ENCODE peak calls at places on chromosomes 4 and X, in six cellular contexts. P is non-pigmented ciliary epithelial cell; S is breast epithelium; C is caudate nucleus; Y is K562; L is stimulated activated CD8-positive, alpha-beta memory T cell treated with anti-CD3 and anti-CD28 coated beads, Interleukin-7, amount 100 ng/mL, for 24 hours. G is an unnamed sample.

GRCh38 chrX:40104649-40105015 is 6.9 kb upstream of the BCOR start:
- DNase-seq in C (no peak), P (no peak), S (no peak), Y (peak), L (no peak), G (no peak)

GRCh38 chr4:80446248-80446647 is 110.7 kb downstream of the CFAP299 start:
- DNase-seq in Y (no peak), P (no peak), L (no peak), S (no peak), C (no peak), G (no peak)

GRCh38 chr4:37101686-37102085 is 142.9 kb upstream of the NWD2 start:
- DNase-seq in Y (no peak), L (no peak), C (no peak), P (no peak), S (no peak), G (no peak)

GRCh38 chr4:104907074-104907649 is 239.5 kb upstream of the TET2 start:
- DNase-seq in L (no peak), C (no peak), S (no peak), P (no peak), Y (peak), G (no peak)

GRCh38 chr4:139951051-139951450 is 202.9 kb downstream of the MAML3 start:
- DNase-seq in P (peak), Y (no peak), S (peak), C (no peak), L (no peak), G (no peak)

GRCh38 chr4:55707507-55707906 is 71.4 kb upstream of the NMU start:
- DNase-seq in L (no peak), Y (peak), S (no peak), P (no peak), C (no peak), G (no peak)

GRCh38 chr4:122152699-122153328 is 683 bp downstream of the BLTP1 start:
- DNase-seq in C (peak), P (peak), Y (peak), L (peak), S (no peak), G (peak)

GRCh38 chrX:57929373-57929772 is 19.1 kb upstream of the ZXDA start:
- DNase-seq in P (no peak), Y (peak), L (no peak), S (no peak), C (no peak), G (no peak)

GRCh38 chr4:168854216-168854921 is 155.7 kb downstream of the CBR4 start:
- DNase-seq in C (no peak), S (no peak), Y (no peak), P (no peak), L (no peak), G (no peak)

GRCh38 chrX:101171883-101172400 is 47.6 kb upstream of the DRP2 start:
- DNase-seq in P (no peak), L (no peak), Y (no peak), S (no peak), C (no peak), G (no peak)

GRCh38 chrX:6184900-6185515 is 43.7 kb downstream of the NLGN4X start:
- DNase-seq in P (peak), Y (no peak), C (no peak), S (no peak), L (no peak), G (no peak)

GRCh38 chr4:139928568-139928967 is 225.4 kb downstream of the MAML3 start:
- DNase-seq in C (no peak), L (no peak), S (no peak), P (no peak), Y (no peak), G (no peak)

GRCh38 chr4:7295201-7295916 is 103.0 kb downstream of the SORCS2 start:
- DNase-seq in L (no peak), C (peak), Y (no peak), S (no peak), P (no peak), G (peak)

GRCh38 chr4:48275694-48276093 is 6.1 kb upstream of the TEC start:
- DNase-seq in Y (no peak), S (no peak), L (no peak), P (no peak), C (no peak), G (no peak)

GRCh38 chr4:48780867-48781219 is 764 bp upstream of the FRYL start:
- DNase-seq in L (no peak), C (no peak), P (no peak), Y (peak), S (no peak), G (no peak)

GRCh38 chrX:154074199-154074598 is 23.3 kb downstream of the MECP2 start:
- DNase-seq in L (no peak), P (no peak), C (no peak), Y (no peak), S (no peak), G (no peak)

GRCh38 chr4:153620352-153620751 is 63.7 kb upstream of the TLR2 start:
- DNase-seq in C (no peak), Y (no peak), L (no peak), P (no peak), S (no peak), G (no peak)

GRCh38 chr4:176726803-176727202 is 65.9 kb downstream of the VEGFC start:
- DNase-seq in Y (no peak), P (no peak), C (no peak), S (no peak), L (no peak), G (no peak)

GRCh38 chr4:98692411-98692810 is 34.0 kb upstream of the TSPAN5 start:
- DNase-seq in Y (no peak), C (no peak), S (no peak), L (no peak), P (no peak), G (no peak)

GRCh38 chr4:117093581-117093980 is 8.2 kb upstream of the TRAM1L1 start:
- DNase-seq in S (no peak), L (no peak), C (no peak), Y (no peak), P (peak), G (no peak)

GRCh38 chr4:40409835-40410234 is 74.7 kb downstream of the CHRNA9 start:
- DNase-seq in P (peak), S (no peak), C (no peak), Y (no peak), L (no peak), G (no peak)

GRCh38 chrX:133859336-133859735 is 126.1 kb downstream of the GPC3 start:
- DNase-seq in Y (no peak), P (no peak), C (no peak), S (no peak), L (no peak), G (no peak)

GRCh38 chrX:91039777-91040176 is 394.9 kb upstream of the PABPC5 start:
- DNase-seq in P (no peak), Y (no peak), S (no peak), C (no peak), L (no peak), G (no peak)

GRCh38 chr4:84498203-84499026 is 677 bp downstream of the NKX6-1 start:
- DNase-seq in Y (no peak), C (no peak), S (no peak), P (no peak), L (no peak), G (no peak)